ENCODE peak calls at places on chromosomes 11 and 22, in five cellular contexts. K is fibroblast of lung, H is kidney epithelial cell, J is esophagus muscularis mucosa, Z is heart left ventricle. D is an unnamed sample.

GRCh38 chr11:14189874-14190273 is 169.1 kb downstream of the RRAS2 start:
- DNase-seq in Z (peak; percentile 64), J (peak; percentile 92), K (no peak), H (no peak), D (no peak)

GRCh38 chr11:128862421-128862820 is 4.7 kb downstream of the KCNJ1 start:
- DNase-seq in J (no peak), Z (no peak), K (no peak), H (no peak), D (no peak)

GRCh38 chr11:112656772-112657428 is 304.3 kb upstream of the NCAM1 start:
- DNase-seq in J (peak; percentile 89), K (peak; percentile 88), H (no peak), Z (no peak), D (peak; percentile 86)

GRCh38 chr11:6755303-6755952 is 16.3 kb downstream of the OR2AG2 start:
- DNase-seq in K (no peak), J (peak; percentile 91), H (no peak), Z (no peak), D (peak; percentile 62)

GRCh38 chr22:36595968-36596367 is 67.0 kb upstream of the EIF3D start:
- DNase-seq in K (no peak), J (no peak), Z (no peak), H (no peak), D (no peak)

GRCh38 chr11:31422703-31423102 is 53.0 kb downstream of the DNAJC24 start:
- DNase-seq in Z (no peak), J (no peak), H (no peak), K (no peak), D (no peak)

GRCh38 chr11:132962026-132962425 is 570.3 kb downstream of the OPCML start:
- DNase-seq in H (no peak), Z (no peak), K (peak; percentile 89), J (peak; percentile 86), D (peak; percentile 30)

GRCh38 chr11:121471167-121471566 is 18.4 kb upstream of the SORL1-AS1 start:
- DNase-seq in H (no peak), J (no peak), Z (no peak), K (no peak), D (no peak)

GRCh38 chr22:17774206-17774927 is at the start of gene BID:
- DNase-seq in Z (peak; percentile 61), H (no peak), K (peak; percentile 30), J (no peak), D (no peak)

GRCh38 chr11:29634744-29635143 is 382.1 kb downstream of the KCNA4 start:
- DNase-seq in K (no peak), J (no peak), Z (no peak), H (no peak), D (no peak)

GRCh38 chr11:95373241-95373640 is 142.2 kb upstream of the SESN3 start:
- DNase-seq in K (no peak), Z (no peak), H (no peak), J (no peak), D (no peak)

GRCh38 chr11:14124345-14124744 is 161.8 kb downstream of the SPON1 start:
- DNase-seq in H (no peak), K (no peak), J (peak; percentile 83), Z (no peak), D (no peak)

GRCh38 chr11:44989831-44990566 is 39.3 kb upstream of the TP53I11 start:
- DNase-seq in J (no peak), K (no peak), H (no peak), Z (peak; percentile 93), D (no peak)
- TF ChIP-seq CTCF in J (no peak), K (no peak), H (no peak), Z (no peak), D (no peak)

GRCh38 chr22:20725987-20726558 is 47.8 kb upstream of the SERPIND1 start:
- DNase-seq in H (no peak), Z (no peak), K (peak; percentile 50), J (no peak), D (no peak)
- H3K4me3 ChIP-seq in H (no peak overlapping the region), Z (no peak overlapping the region), K (no peak overlapping the region), J (no peak overlapping the region), D (no peak overlapping the region)

GRCh38 chr22:27029584-27030130 is 372.3 kb downstream of the MIAT start:
- DNase-seq in K (no peak), Z (no peak), J (no peak), H (no peak), D (no peak)

GRCh38 chr22:27028093-27028492 is 370.7 kb downstream of the MIAT start:
- DNase-seq in K (no peak), J (no peak), Z (no peak), H (no peak), D (peak; percentile 28)

GRCh38 chr22:27032121-27032761 is 374.9 kb downstream of the MIAT start:
- DNase-seq in Z (peak; percentile 37), K (peak; percentile 6), H (no peak), J (no peak), D (peak; percentile 46)
- TF ChIP-seq CTCF in Z (no peak), K (no peak), H (peak; percentile 41), J (no peak), D (peak; percentile 48)

DNA sequence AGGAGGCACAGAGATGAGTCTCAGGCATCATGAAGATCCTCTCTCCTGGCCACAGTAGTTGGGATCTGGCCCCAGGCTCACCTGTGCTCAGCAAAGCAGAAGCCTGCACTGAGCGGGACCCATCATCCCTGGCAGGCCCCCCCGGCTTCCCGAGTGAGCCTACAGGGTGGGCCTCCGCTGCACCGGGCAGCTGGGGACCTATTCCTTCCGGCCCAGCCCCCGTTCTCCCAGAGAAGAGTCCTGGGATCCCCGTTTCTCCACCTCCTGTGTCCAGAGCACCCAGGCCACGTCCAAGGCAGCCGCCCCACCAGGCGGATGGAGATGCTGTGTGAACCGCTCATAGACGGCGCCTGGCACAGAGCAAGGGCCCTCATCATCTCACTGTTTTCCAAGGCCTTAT is 52.5 kb downstream of the ANO1 start:
- DNase-seq in J (no peak), H (no peak), K (no peak), Z (no peak), D (no peak)
- H3K4me3 ChIP-seq in J (no peak overlapping the region), H (no peak overlapping the region), K (no peak overlapping the region), Z (no peak overlapping the region), D (no peak overlapping the region)

DNA sequence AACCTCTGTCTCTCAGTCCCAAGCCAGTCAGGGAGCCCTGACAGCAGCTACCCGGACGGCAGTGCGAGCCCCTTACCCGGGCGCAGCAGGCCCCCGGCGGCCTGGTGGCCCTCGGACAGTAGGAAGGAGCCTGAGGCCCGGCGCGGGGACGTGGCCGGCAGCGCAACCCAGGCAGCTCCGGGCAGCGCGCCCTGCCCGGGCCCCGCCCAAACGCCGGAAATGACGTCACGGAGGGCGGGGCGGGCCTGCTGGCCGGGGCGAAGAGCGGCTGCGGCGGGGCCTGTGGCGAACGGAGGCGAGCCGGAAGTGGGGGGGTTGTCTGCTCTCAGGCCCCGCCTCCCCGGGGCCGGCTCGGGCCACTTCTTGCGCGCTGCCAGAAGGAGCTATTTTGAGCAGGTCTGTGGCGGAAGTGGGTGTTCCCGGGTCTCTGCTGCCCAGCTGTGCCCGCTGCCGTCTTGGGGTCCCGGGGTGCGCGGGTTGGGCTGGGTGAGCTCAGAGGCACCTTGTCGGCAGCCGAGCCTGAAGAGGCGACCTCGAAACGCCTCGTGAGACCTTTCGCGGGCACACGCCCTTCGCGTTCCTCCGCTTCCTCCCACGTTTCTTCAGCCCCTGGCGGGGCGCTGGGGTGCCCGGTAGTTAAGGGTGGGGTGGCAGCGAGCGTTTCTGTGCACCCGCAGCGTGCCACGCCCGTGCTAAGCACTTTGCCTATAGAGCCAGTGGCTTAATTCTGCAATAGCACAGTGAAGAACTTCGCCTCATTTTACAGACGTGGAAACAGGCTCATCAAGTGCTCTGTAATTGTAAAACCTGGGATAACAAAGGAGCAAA is at the start of gene C11orf24:
- DNase-seq in J (peak; percentile 99), K (peak; percentile 93), Z (peak; percentile 96), H (peak; percentile 65), D (peak; percentile 93)
- TF ChIP-seq CTCF in J (peak; percentile 15), K (no peak), Z (no peak), H (no peak), D (peak; percentile 1)

GRCh38 chr22:21650823-21651520 is 8.9 kb downstream of the SDF2L1 start:
- DNase-seq in J (no peak), Z (no peak), H (no peak), K (no peak), D (no peak)
- H3K4me3 ChIP-seq in J (peak overlapping the region; percentile 64), Z (peak overlapping the region; percentile 63), H (peak overlapping the region; percentile 73), K (peak overlapping the region; percentile 61), D (peak overlapping the region; percentile 81)

GRCh38 chr11:1549355-1550330 is 22.4 kb downstream of the DUSP8 start:
- DNase-seq in H (no peak), J (no peak), K (no peak), Z (peak; percentile 18), D (no peak)
- TF ChIP-seq CTCF in H (no peak), J (no peak), K (no peak), Z (no peak), D (no peak)

DNA sequence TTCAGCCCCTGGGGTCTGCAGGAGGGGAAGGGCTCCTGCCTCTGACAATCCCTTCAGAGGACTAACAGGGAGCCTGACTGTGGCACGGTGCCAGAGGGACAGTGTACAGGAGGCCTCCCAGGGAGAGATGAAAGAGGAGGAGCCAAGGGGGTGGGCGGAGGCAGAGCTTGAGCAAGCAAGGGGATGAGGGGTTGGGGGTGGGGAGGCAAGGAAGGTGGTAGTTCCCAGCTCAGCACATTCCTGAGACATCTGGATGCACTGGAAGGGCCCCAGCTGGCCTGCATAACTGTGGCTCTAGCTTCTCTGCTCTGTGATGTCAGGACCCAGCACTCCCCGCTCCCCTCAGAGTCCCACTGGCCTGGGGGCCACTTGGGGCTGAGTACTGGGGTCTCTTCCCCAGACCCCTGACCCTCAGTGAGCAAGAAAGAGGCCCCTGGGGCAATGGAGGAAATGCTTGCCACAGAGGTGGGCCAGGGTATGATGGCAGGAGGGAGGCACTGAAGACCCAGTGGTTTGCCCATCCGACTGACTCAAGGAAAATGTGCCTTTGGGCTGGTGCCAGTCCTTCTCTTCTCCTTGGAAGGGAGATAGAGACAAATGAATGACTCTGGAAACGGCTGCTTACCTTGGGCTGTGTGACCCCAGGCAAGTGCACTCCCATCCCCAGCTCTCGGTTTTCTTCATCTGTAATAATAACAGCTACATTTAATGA is 13.3 kb downstream of the CREB3L1 start:
- DNase-seq in J (no peak), Z (peak; percentile 84), K (peak; percentile 96), H (peak; percentile 87), D (peak; percentile 99)
- H3K4me3 ChIP-seq in J (no peak overlapping the region), Z (no peak overlapping the region), K (no peak overlapping the region), H (no peak overlapping the region), D (peak overlapping the region; percentile 2)

DNA sequence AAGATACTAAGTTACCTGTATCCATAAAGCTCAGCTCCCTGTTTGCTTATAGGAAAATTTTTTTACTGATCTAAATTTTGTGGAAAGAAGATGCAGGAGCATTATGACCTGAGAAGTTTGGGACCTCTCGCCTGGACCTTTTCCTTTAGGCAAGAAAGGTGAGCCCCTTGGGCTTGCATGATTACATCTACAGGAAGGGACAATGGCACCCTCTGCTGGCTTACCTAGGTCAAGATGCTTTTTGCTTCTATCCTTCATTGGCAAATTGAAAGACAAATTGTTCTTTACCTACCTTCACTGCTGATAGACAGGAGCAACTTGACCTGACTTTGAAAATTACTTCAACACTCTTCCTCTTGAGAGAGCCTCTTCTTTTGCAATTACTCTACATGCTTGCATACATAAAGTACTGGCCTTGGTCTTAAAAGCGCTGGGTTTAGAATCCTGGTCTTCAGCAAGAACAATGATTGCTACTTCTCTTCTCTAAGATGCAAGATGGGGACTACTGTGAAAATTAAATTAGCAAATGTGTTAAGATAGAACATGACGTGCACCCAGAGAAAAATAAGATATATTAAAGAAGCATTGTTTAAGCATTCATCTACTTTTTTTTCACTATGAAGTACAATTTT is 147.2 kb downstream of the TRPC6 start:
- DNase-seq in Z (peak; percentile 32), H (no peak), J (no peak), K (peak; percentile 20), D (peak; percentile 62)
- TF ChIP-seq CTCF in Z (peak; percentile 60), H (peak; percentile 80), J (peak; percentile 56), K (peak; percentile 84), D (peak; percentile 75)

D was measured in choroid plexus epithelial cell.